ENCODE peak calls at places on chromosome 10, in nine cellular contexts. One of them, this sample, is unnamed.

GRCh38 chr10:11437391-11438241 is 173.8 kb downstream of the USP6NL start:
- DNase-seq in upper lobe of right lung: no peak
- DNase-seq in cardiac fibroblast: no peak
- DNase-seq in psoas muscle: no peak
- DNase-seq in Panc1: no peak
- DNase-seq in epithelial cell of esophagus: no peak
- DNase-seq in RWPE1: no peak
- DNase-seq in sigmoid colon: no peak
- DNase-seq in CD4-positive, alpha-beta T cell: no peak
- DNase-seq in this sample: no peak

GRCh38 chr10:95211606-95212279 is 17.7 kb downstream of the ACSM6 start:
- DNase-seq in CD4-positive, alpha-beta T cell: no peak
- DNase-seq in RWPE1: no peak
- DNase-seq in upper lobe of right lung: no peak
- DNase-seq in epithelial cell of esophagus: no peak
- DNase-seq in Panc1: no peak
- DNase-seq in cardiac fibroblast: no peak
- DNase-seq in psoas muscle: no peak
- DNase-seq in sigmoid colon: no peak
- DNase-seq in this sample: no peak

GRCh38 chr10:5584895-5585516 is 60.2 kb downstream of the CALML3 start:
- DNase-seq in upper lobe of right lung: peak; percentile 51
- DNase-seq in RWPE1: peak; percentile 93
- DNase-seq in CD4-positive, alpha-beta T cell: no peak
- DNase-seq in psoas muscle: no peak
- DNase-seq in cardiac fibroblast: peak; percentile 33
- DNase-seq in Panc1: peak; percentile 20
- DNase-seq in sigmoid colon: peak; percentile 52
- DNase-seq in epithelial cell of esophagus: peak; percentile 99
- DNase-seq in this sample: no peak

GRCh38 chr10:33143160-33143728 is 185.2 kb upstream of the ITGB1 start:
- DNase-seq in cardiac fibroblast: peak; percentile 70
- DNase-seq in RWPE1: peak; percentile 80
- DNase-seq in sigmoid colon: peak; percentile 15
- DNase-seq in upper lobe of right lung: no peak
- DNase-seq in psoas muscle: no peak
- DNase-seq in CD4-positive, alpha-beta T cell: peak; percentile 25
- DNase-seq in Panc1: no peak
- DNase-seq in epithelial cell of esophagus: peak; percentile 89
- DNase-seq in this sample: no peak

GRCh38 chr10:61628875-61629513 is 33.7 kb upstream of the CABCOCO1 start:
- DNase-seq in psoas muscle: no peak
- DNase-seq in cardiac fibroblast: peak; percentile 94
- DNase-seq in upper lobe of right lung: no peak
- DNase-seq in RWPE1: peak; percentile 81
- DNase-seq in sigmoid colon: no peak
- DNase-seq in CD4-positive, alpha-beta T cell: no peak
- DNase-seq in epithelial cell of esophagus: peak; percentile 94
- DNase-seq in Panc1: peak; percentile 74
- DNase-seq in this sample: no peak

GRCh38 chr10:22625511-22626288 is 88.7 kb downstream of the PIP4K2A start:
- DNase-seq in CD4-positive, alpha-beta T cell: no peak
- DNase-seq in RWPE1: no peak
- DNase-seq in Panc1: no peak
- DNase-seq in upper lobe of right lung: no peak
- DNase-seq in sigmoid colon: no peak
- DNase-seq in epithelial cell of esophagus: no peak
- DNase-seq in cardiac fibroblast: no peak
- DNase-seq in psoas muscle: no peak
- DNase-seq in this sample: no peak

GRCh38 chr10:117217196-117217761 is 20.0 kb downstream of the KCNK18 start:
- DNase-seq in upper lobe of right lung: no peak
- DNase-seq in sigmoid colon: peak; percentile 55
- DNase-seq in CD4-positive, alpha-beta T cell: no peak
- DNase-seq in epithelial cell of esophagus: peak; percentile 10
- DNase-seq in RWPE1: no peak
- DNase-seq in psoas muscle: no peak
- DNase-seq in Panc1: no peak
- DNase-seq in cardiac fibroblast: peak; percentile 6
- DNase-seq in this sample: no peak

GRCh38 chr10:112723876-112724275 is 226.2 kb upstream of the TCF7L2 start:
- DNase-seq in upper lobe of right lung: no peak
- DNase-seq in CD4-positive, alpha-beta T cell: no peak
- DNase-seq in epithelial cell of esophagus: no peak
- DNase-seq in RWPE1: no peak
- DNase-seq in cardiac fibroblast: no peak
- DNase-seq in psoas muscle: no peak
- DNase-seq in sigmoid colon: no peak
- DNase-seq in Panc1: no peak
- DNase-seq in this sample: no peak

GRCh38 chr10:37654466-37654865 is 202.9 kb downstream of the ZNF248 start:
- DNase-seq in Panc1: no peak
- DNase-seq in epithelial cell of esophagus: no peak
- DNase-seq in CD4-positive, alpha-beta T cell: no peak
- DNase-seq in upper lobe of right lung: no peak
- DNase-seq in sigmoid colon: no peak
- DNase-seq in RWPE1: no peak
- DNase-seq in cardiac fibroblast: no peak
- DNase-seq in psoas muscle: no peak
- DNase-seq in this sample: no peak

GRCh38 chr10:51244739-51245138 is 170.5 kb downstream of the PRKG1 start:
- DNase-seq in sigmoid colon: no peak
- DNase-seq in psoas muscle: no peak
- DNase-seq in RWPE1: no peak
- DNase-seq in cardiac fibroblast: peak; percentile 93
- DNase-seq in CD4-positive, alpha-beta T cell: no peak
- DNase-seq in epithelial cell of esophagus: no peak
- DNase-seq in upper lobe of right lung: no peak
- DNase-seq in Panc1: no peak
- DNase-seq in this sample: no peak

GRCh38 chr10:124644281-124644680 is 99.9 kb downstream of the FAM53B start:
- DNase-seq in upper lobe of right lung: no peak
- DNase-seq in RWPE1: no peak
- DNase-seq in cardiac fibroblast: no peak
- DNase-seq in psoas muscle: no peak
- DNase-seq in epithelial cell of esophagus: no peak
- DNase-seq in CD4-positive, alpha-beta T cell: no peak
- DNase-seq in Panc1: no peak
- DNase-seq in sigmoid colon: no peak
- DNase-seq in this sample: no peak

GRCh38 chr10:3516626-3517255 is 268.3 kb downstream of the KLF6 start:
- DNase-seq in sigmoid colon: no peak
- DNase-seq in cardiac fibroblast: no peak
- DNase-seq in epithelial cell of esophagus: no peak
- DNase-seq in RWPE1: no peak
- DNase-seq in upper lobe of right lung: no peak
- DNase-seq in Panc1: no peak
- DNase-seq in CD4-positive, alpha-beta T cell: no peak
- DNase-seq in psoas muscle: no peak
- DNase-seq in this sample: no peak

DNA sequence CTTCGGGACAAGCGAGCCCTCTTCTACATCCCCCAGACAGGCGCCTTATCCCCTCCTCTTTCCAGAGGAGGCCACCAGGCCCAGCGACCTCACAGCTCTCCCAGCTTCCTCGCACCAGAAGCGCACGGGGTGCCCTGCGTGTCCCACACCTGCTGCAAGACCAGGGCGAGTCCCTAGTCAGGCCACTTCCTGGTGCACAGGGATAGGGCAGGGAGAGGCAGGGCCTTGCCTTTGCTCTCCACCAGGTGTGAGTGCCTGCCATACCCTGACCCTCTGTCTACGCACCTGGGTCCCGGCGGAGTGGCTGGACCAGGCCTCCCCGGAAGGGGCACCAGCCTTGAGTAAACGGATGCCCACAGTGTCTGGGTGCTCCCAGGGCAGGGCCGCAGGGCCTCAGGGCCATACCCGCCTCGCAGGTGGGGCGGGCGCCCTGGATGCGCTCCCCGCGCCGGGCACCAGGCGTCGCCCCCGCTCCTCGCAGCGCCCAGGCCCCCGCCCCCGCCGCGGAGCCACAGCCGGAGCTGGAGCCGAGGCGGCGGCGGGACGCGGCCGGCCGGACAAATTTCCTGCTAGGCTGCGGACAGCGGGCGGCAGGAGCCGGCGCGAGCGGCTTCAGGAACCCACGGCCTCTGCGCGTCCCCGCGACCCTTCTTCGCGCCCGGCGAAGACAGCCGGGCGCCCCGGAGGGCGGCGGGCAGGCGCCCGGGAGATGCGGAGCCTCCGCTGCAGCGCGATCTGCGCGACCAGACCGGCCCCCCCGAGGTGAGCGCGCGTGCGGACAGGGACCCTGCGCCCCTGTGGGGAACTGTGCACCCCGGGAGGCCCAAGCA is at the start of gene PTPRE:
- DNase-seq in cardiac fibroblast: peak; percentile 81
- DNase-seq in epithelial cell of esophagus: peak; percentile 70
- DNase-seq in Panc1: no peak
- DNase-seq in RWPE1: peak; percentile 89
- DNase-seq in upper lobe of right lung: peak; percentile 92
- DNase-seq in CD4-positive, alpha-beta T cell: peak; percentile 59
- DNase-seq in sigmoid colon: peak; percentile 79
- DNase-seq in psoas muscle: peak; percentile 81
- DNase-seq in this sample: peak; percentile 72
- TF ChIP-seq CTCF in cardiac fibroblast: peak; percentile 26
- TF ChIP-seq CTCF in epithelial cell of esophagus: peak; percentile 29
- TF ChIP-seq CTCF in Panc1: peak; percentile 99
- TF ChIP-seq CTCF in RWPE1: peak; percentile 98
- TF ChIP-seq CTCF in upper lobe of right lung: peak; percentile 67
- TF ChIP-seq CTCF in CD4-positive, alpha-beta T cell: no peak
- TF ChIP-seq CTCF in sigmoid colon: peak; percentile 39
- TF ChIP-seq CTCF in psoas muscle: peak; percentile 84
- TF ChIP-seq CTCF in this sample: peak; percentile 79

GRCh38 chr10:24854256-24854655 is 98.2 kb downstream of the PRTFDC1 start:
- DNase-seq in cardiac fibroblast: no peak
- DNase-seq in psoas muscle: no peak
- DNase-seq in RWPE1: no peak
- DNase-seq in CD4-positive, alpha-beta T cell: no peak
- DNase-seq in sigmoid colon: no peak
- DNase-seq in upper lobe of right lung: no peak
- DNase-seq in Panc1: no peak
- DNase-seq in epithelial cell of esophagus: no peak
- DNase-seq in this sample: no peak
- TF ChIP-seq CTCF in cardiac fibroblast: no peak
- TF ChIP-seq CTCF in psoas muscle: no peak
- TF ChIP-seq CTCF in RWPE1: no peak
- TF ChIP-seq CTCF in CD4-positive, alpha-beta T cell: no peak
- TF ChIP-seq CTCF in sigmoid colon: no peak
- TF ChIP-seq CTCF in upper lobe of right lung: no peak
- TF ChIP-seq CTCF in Panc1: no peak
- TF ChIP-seq CTCF in epithelial cell of esophagus: no peak
- TF ChIP-seq CTCF in this sample: no peak

GRCh38 chr10:130960531-130960930 is 351.0 kb downstream of the TCERG1L start:
- DNase-seq in sigmoid colon: no peak
- DNase-seq in epithelial cell of esophagus: no peak
- DNase-seq in psoas muscle: no peak
- DNase-seq in Panc1: no peak
- DNase-seq in RWPE1: no peak
- DNase-seq in CD4-positive, alpha-beta T cell: no peak
- DNase-seq in upper lobe of right lung: no peak
- DNase-seq in cardiac fibroblast: no peak
- DNase-seq in this sample: no peak

GRCh38 chr10:130957978-130958377 is 353.5 kb downstream of the TCERG1L start:
- DNase-seq in CD4-positive, alpha-beta T cell: no peak
- DNase-seq in RWPE1: no peak
- DNase-seq in upper lobe of right lung: no peak
- DNase-seq in cardiac fibroblast: no peak
- DNase-seq in sigmoid colon: no peak
- DNase-seq in psoas muscle: no peak
- DNase-seq in epithelial cell of esophagus: no peak
- DNase-seq in Panc1: no peak
- DNase-seq in this sample: no peak

GRCh38 chr10:130961506-130962239 is 349.8 kb downstream of the TCERG1L start:
- DNase-seq in RWPE1: no peak
- DNase-seq in cardiac fibroblast: no peak
- DNase-seq in Panc1: no peak
- DNase-seq in CD4-positive, alpha-beta T cell: no peak
- DNase-seq in sigmoid colon: no peak
- DNase-seq in epithelial cell of esophagus: no peak
- DNase-seq in upper lobe of right lung: no peak
- DNase-seq in psoas muscle: no peak
- DNase-seq in this sample: no peak

GRCh38 chr10:130958981-130959751 is 352.4 kb downstream of the TCERG1L start:
- DNase-seq in Panc1: no peak
- DNase-seq in epithelial cell of esophagus: no peak
- DNase-seq in psoas muscle: no peak
- DNase-seq in upper lobe of right lung: no peak
- DNase-seq in sigmoid colon: no peak
- DNase-seq in cardiac fibroblast: no peak
- DNase-seq in RWPE1: no peak
- DNase-seq in CD4-positive, alpha-beta T cell: no peak
- DNase-seq in this sample: no peak

DNA sequence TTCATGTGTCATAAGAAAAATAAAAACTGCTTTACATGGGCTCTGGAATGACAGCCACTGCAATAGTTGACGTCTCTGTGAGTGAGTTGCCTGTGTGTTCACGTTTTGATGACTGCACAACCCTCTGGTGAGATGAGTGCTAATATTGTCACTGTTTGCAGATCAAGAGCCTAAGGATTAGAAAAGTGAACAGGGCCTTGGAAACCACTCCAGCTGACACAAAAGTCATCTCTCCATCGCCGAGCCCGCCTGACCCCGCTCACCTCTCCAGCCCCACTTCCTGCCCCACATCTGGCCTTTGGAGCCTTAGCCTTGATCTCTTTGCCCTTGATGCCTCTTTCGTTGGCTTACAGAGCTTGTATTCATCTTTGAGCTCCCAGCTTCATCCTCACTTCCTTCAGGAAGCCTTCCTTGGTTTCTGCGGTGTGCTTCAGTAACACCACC is 351.7 kb downstream of the TCERG1L start:
- DNase-seq in upper lobe of right lung: no peak
- DNase-seq in CD4-positive, alpha-beta T cell: no peak
- DNase-seq in psoas muscle: no peak
- DNase-seq in sigmoid colon: no peak
- DNase-seq in RWPE1: no peak
- DNase-seq in epithelial cell of esophagus: no peak
- DNase-seq in cardiac fibroblast: no peak
- DNase-seq in Panc1: no peak
- DNase-seq in this sample: no peak
- TF ChIP-seq CTCF in upper lobe of right lung: no peak
- TF ChIP-seq CTCF in CD4-positive, alpha-beta T cell: no peak
- TF ChIP-seq CTCF in psoas muscle: no peak
- TF ChIP-seq CTCF in sigmoid colon: no peak
- TF ChIP-seq CTCF in RWPE1: no peak
- TF ChIP-seq CTCF in epithelial cell of esophagus: no peak
- TF ChIP-seq CTCF in cardiac fibroblast: no peak
- TF ChIP-seq CTCF in Panc1: no peak
- TF ChIP-seq CTCF in this sample: no peak

GRCh38 chr10:93678386-93678785 is 24.0 kb downstream of the FRA10AC1 start:
- DNase-seq in RWPE1: no peak
- DNase-seq in Panc1: no peak
- DNase-seq in upper lobe of right lung: no peak
- DNase-seq in sigmoid colon: no peak
- DNase-seq in psoas muscle: no peak
- DNase-seq in cardiac fibroblast: no peak
- DNase-seq in epithelial cell of esophagus: no peak
- DNase-seq in CD4-positive, alpha-beta T cell: no peak
- DNase-seq in this sample: no peak

GRCh38 chr10:93678805-93679587 is 23.4 kb downstream of the FRA10AC1 start:
- DNase-seq in CD4-positive, alpha-beta T cell: no peak
- DNase-seq in epithelial cell of esophagus: no peak
- DNase-seq in cardiac fibroblast: no peak
- DNase-seq in psoas muscle: no peak
- DNase-seq in RWPE1: no peak
- DNase-seq in upper lobe of right lung: no peak
- DNase-seq in Panc1: no peak
- DNase-seq in sigmoid colon: no peak
- DNase-seq in this sample: no peak

GRCh38 chr10:93680414-93681047 is 21.9 kb downstream of the FRA10AC1 start:
- DNase-seq in RWPE1: peak; percentile 51
- DNase-seq in psoas muscle: no peak
- DNase-seq in CD4-positive, alpha-beta T cell: no peak
- DNase-seq in Panc1: peak; percentile 56
- DNase-seq in cardiac fibroblast: peak; percentile 59
- DNase-seq in sigmoid colon: no peak
- DNase-seq in epithelial cell of esophagus: peak; percentile 54
- DNase-seq in upper lobe of right lung: no peak
- DNase-seq in this sample: no peak
- TF ChIP-seq CTCF in RWPE1: peak; percentile 36
- TF ChIP-seq CTCF in psoas muscle: peak; percentile 26
- TF ChIP-seq CTCF in CD4-positive, alpha-beta T cell: no peak
- TF ChIP-seq CTCF in Panc1: peak; percentile 59
- TF ChIP-seq CTCF in cardiac fibroblast: peak; percentile 16
- TF ChIP-seq CTCF in sigmoid colon: no peak
- TF ChIP-seq CTCF in epithelial cell of esophagus: peak; percentile 50
- TF ChIP-seq CTCF in upper lobe of right lung: peak; percentile 41
- TF ChIP-seq CTCF in this sample: peak; percentile 61